ENCODE peak calls at places on chromosomes 5 and 9, in six cellular contexts. B is IMR-90, X is H9, W is H1, C is mesendoderm, A is mesenchymal stem cell. J is an unnamed sample.

GRCh38 chr5:112063191-112063590 is 306.2 kb upstream of the NREP start:
- DNase-seq in B (no peak), X (no peak), W (no peak), C (no peak), A (no peak), J (no peak)

GRCh38 chr9:36855443-36856315 is 178.4 kb downstream of the PAX5 start:
- DNase-seq in B (no peak), X (peak; percentile 86), W (peak; percentile 76), C (peak; percentile 75), A (no peak), J (no peak)

GRCh38 chr5:145775411-145775810 is 59.7 kb downstream of the PRELID2 start:
- DNase-seq in B (peak; percentile 8), X (no peak), W (no peak), C (no peak), A (peak; percentile 40), J (no peak)

GRCh38 chr9:26129216-26129615 is 451.0 kb upstream of the TUSC1 start:
- DNase-seq in B (no peak), X (no peak), W (no peak), C (no peak), A (peak; percentile 20), J (no peak)

GRCh38 chr9:124278054-124278540 is 20.3 kb downstream of the NEK6 start:
- DNase-seq in B (no peak), X (no peak), W (no peak), C (peak; percentile 82), A (peak; percentile 59), J (no peak)

GRCh38 chr5:150525163-150525562 is 17.2 kb downstream of the NDST1 start:
- DNase-seq in B (no peak), X (no peak), W (no peak), C (no peak), A (no peak), J (no peak)

GRCh38 chr5:120614512-120614911 is 150.4 kb downstream of the PRR16 start:
- DNase-seq in B (peak; percentile 70), X (no peak), W (no peak), C (no peak), A (peak; percentile 67), J (no peak)

GRCh38 chr5:178455480-178455835 is 134.7 kb downstream of the COL23A1 start:
- DNase-seq in B (no peak), X (peak; percentile 26), W (no peak), C (no peak), A (no peak), J (no peak)

GRCh38 chr9:131006601-131007000 is 2.4 kb upstream of the LAMC3 start:
- DNase-seq in B (no peak), X (no peak), W (no peak), C (no peak), A (no peak), J (no peak)

GRCh38 chr5:165805756-165806155 is 2300.3 kb downstream of the MAT2B start:
- DNase-seq in B (no peak), X (peak; percentile 72), W (peak; percentile 46), C (peak; percentile 80), A (peak; percentile 5), J (no peak)

GRCh38 chr9:88462191-88462590 is 72.8 kb upstream of the NXNL2 start:
- DNase-seq in B (peak; percentile 79), X (no peak), W (no peak), C (no peak), A (no peak), J (no peak)

GRCh38 chr9:88458716-88459115 is 70.5 kb downstream of the SPIN1 start:
- DNase-seq in B (peak; percentile 75), X (no peak), W (no peak), C (no peak), A (peak; percentile 33), J (no peak)

GRCh38 chr9:88464851-88465250 is 70.1 kb upstream of the NXNL2 start:
- DNase-seq in B (peak; percentile 25), X (no peak), W (no peak), C (no peak), A (peak; percentile 55), J (no peak)

GRCh38 chr9:88460583-88461332 is 72.5 kb downstream of the SPIN1 start:
- DNase-seq in B (no peak), X (no peak), W (no peak), C (peak; percentile 59), A (no peak), J (peak; percentile 61)
- H3K23ac ChIP-seq in B (peak overlapping the region; percentile 63), X (no peak overlapping the region), W (no peak overlapping the region), C (no peak overlapping the region), A (no peak overlapping the region), J (no peak overlapping the region)

GRCh38 chr5:115511632-115512031 is 32.9 kb downstream of the FEM1C start:
- DNase-seq in B (no peak), X (no peak), W (no peak), C (no peak), A (no peak), J (no peak)

GRCh38 chr5:115510145-115510640 is 34.4 kb downstream of the FEM1C start:
- DNase-seq in B (no peak), X (no peak), W (no peak), C (no peak), A (no peak), J (no peak)

GRCh38 chr5:115514220-115514619 is 30.4 kb downstream of the FEM1C start:
- DNase-seq in B (no peak), X (no peak), W (no peak), C (no peak), A (no peak), J (no peak)

GRCh38 chr5:115507682-115508081 is 36.9 kb downstream of the FEM1C start:
- DNase-seq in B (peak; percentile 52), X (no peak), W (no peak), C (no peak), A (no peak), J (no peak)

DNA sequence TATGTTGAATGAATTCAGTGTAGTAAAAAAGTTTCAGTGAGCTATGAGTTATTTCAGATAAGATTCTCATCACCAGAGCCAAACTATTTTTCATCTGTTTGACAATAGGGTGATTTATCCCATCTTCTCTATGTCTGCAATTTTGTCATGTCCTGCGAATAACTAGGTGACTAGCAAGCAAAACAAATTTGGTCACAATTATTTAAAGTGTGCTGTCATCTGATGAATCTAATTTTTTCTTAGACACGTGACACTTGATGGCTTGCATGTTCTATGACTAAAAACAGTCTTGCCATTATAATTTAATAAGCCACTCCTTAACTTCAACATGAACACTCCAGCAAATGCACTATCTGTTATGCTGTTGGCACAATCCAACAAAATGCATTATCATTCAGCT is 35.0 kb downstream of the FEM1C start:
- DNase-seq in B (no peak), X (no peak), W (no peak), C (no peak), A (no peak), J (no peak)
- H2BK15ac ChIP-seq in B (no peak overlapping the region), X (no peak overlapping the region), W (no peak overlapping the region), C (no peak overlapping the region), A (no peak overlapping the region), J (no peak overlapping the region)

DNA sequence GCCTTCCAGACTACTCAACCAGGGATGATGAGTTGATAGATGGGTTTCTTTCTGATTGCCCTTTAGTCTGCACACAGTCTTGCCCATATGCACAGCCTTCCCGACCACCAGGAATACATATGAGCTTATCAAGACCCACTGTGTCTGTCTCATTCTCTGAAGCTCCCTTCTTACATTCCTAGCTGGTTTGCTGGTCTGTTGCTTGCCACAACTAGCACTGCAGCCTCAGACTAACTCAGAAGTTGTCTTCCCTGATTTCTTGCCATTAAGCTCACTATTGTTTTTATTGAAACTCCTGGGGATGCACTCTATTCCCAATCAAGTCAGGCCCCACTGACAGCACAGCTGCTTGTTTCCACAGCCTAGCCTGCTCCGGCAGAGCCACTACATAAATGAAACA is 97.5 kb downstream of the SAXO1 start:
- DNase-seq in B (peak; percentile 57), X (no peak), W (no peak), C (no peak), A (no peak), J (no peak)
- H3K23ac ChIP-seq in B (no peak overlapping the region), X (no peak overlapping the region), W (no peak overlapping the region), C (no peak overlapping the region), A (no peak overlapping the region), J (no peak overlapping the region)

GRCh38 chr9:125370786-125371185 is 109.2 kb downstream of the GAPVD1 start:
- DNase-seq in B (no peak), X (no peak), W (no peak), C (peak; percentile 65), A (no peak), J (no peak)
- H2BK15ac ChIP-seq in B (no peak overlapping the region), X (no peak overlapping the region), W (no peak overlapping the region), C (no peak overlapping the region), A (no peak overlapping the region), J (no peak overlapping the region)

GRCh38 chr5:43192558-43193170 is 639 bp downstream of the NIM1K start:
- DNase-seq in B (peak; percentile 27), X (no peak), W (peak; percentile 49), C (peak; percentile 19), A (peak; percentile 40), J (no peak)
- H3K23ac ChIP-seq in B (no peak overlapping the region), X (no peak overlapping the region), W (no peak overlapping the region), C (peak overlapping the region; percentile 48), A (no peak overlapping the region), J (peak overlapping the region; percentile 78)

GRCh38 chr5:177361418-177362101 is 3.8 kb downstream of the RGS14 start:
- DNase-seq in B (no peak), X (no peak), W (no peak), C (no peak), A (no peak), J (no peak)

GRCh38 chr5:177362871-177363507 is 5.3 kb downstream of the RGS14 start:
- DNase-seq in B (no peak), X (peak; percentile 83), W (peak; percentile 89), C (peak; percentile 67), A (peak; percentile 49), J (peak; percentile 55)

GRCh38 chr5:177364159-177364962 is 6.6 kb downstream of the RGS14 start:
- DNase-seq in B (no peak), X (no peak), W (no peak), C (no peak), A (no peak), J (no peak)

GRCh38 chr5:177362102-177362868 is 4.6 kb downstream of the RGS14 start:
- DNase-seq in B (no peak), X (no peak), W (no peak), C (no peak), A (no peak), J (no peak)

GRCh38 chr5:177363565-177363964 is 5.8 kb downstream of the RGS14 start:
- DNase-seq in B (no peak), X (no peak), W (no peak), C (no peak), A (no peak), J (no peak)
- H2BK15ac ChIP-seq in B (no peak overlapping the region), X (no peak overlapping the region), W (no peak overlapping the region), C (no peak overlapping the region), A (no peak overlapping the region), J (no peak overlapping the region)

DNA sequence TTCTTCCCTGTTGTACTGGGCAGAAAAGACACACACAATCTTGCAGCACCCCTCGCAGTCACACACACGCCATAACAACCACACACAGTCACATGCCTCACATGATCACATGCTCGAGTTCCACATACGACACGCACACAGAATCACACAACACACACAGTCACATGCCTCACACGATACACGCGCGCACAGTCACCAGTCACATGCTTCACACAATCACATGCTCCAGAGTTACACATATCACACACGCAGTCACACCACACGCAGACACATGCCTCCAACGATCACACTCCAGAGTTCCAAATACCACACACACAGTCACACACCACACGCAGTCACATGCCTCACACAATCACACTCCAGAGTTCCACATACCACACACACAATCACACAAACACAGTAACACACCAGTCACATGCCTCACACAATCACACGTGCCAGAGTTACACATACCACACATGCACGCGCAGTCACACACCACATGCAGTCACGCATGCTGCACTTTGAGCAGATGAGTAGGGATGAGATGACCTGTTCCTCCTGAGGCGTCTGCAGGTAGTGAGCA is 49.0 kb upstream of the LRRC14B start:
- DNase-seq in B (no peak), X (no peak), W (no peak), C (no peak), A (no peak), J (no peak)
- H3K23ac ChIP-seq in B (no peak overlapping the region), X (no peak overlapping the region), W (no peak overlapping the region), C (no peak overlapping the region), A (no peak overlapping the region), J (peak overlapping the region; percentile 36)